ENCODE peak calls at places on chromosomes 7 and 10, in four cellular contexts. Y, A, E and P are unnamed samples.

GRCh38 chr10:18238875-18239485 is 98.8 kb downstream of the CACNB2 start:
- DNase-seq in E (no peak), Y (no peak), A (no peak), P (no peak)

GRCh38 chr7:100089458-100090201 is 861 bp downstream of the COPS6 start:
- DNase-seq in Y (no peak), E (no peak), A (no peak), P (no peak)

GRCh38 chr7:44471436-44471835 is 19.0 kb downstream of the NUDCD3 start:
- DNase-seq in E (no peak), A (no peak), Y (no peak), P (no peak)

GRCh38 chr10:74994714-74995308 is 116.6 kb upstream of the SAMD8 start:
- DNase-seq in E (no peak), A (no peak), Y (no peak), P (no peak)

GRCh38 chr7:133562617-133563016 is 309.7 kb downstream of the EXOC4 start:
- DNase-seq in E (no peak), Y (no peak), A (no peak), P (no peak)

GRCh38 chr10:28778524-28778923 is 101.2 kb downstream of the BAMBI start:
- DNase-seq in Y (no peak), E (no peak), A (no peak), P (no peak)

GRCh38 chr7:11548532-11548931 is 283.5 kb downstream of the THSD7A start:
- DNase-seq in Y (no peak), A (no peak), E (no peak), P (no peak)

GRCh38 chr7:154183946-154184345 is 131.7 kb downstream of the DPP6 start:
- DNase-seq in Y (no peak), E (no peak), A (no peak), P (no peak)

GRCh38 chr10:83153714-83154113 is 985.6 kb upstream of the GHITM start:
- DNase-seq in Y (no peak), A (no peak), E (no peak), P (no peak)

GRCh38 chr7:159025161-159025779 is 119.4 kb downstream of the VIPR2 start:
- DNase-seq in E (no peak), Y (peak; percentile 0), A (no peak), P (no peak)

GRCh38 chr7:150407588-150408392 is 28.7 kb downstream of the ZNF775 start:
- DNase-seq in E (no peak), Y (no peak), A (no peak), P (no peak)

GRCh38 chr10:128779457-128779856 is 653.2 kb upstream of the MKI67 start:
- DNase-seq in E (no peak), A (no peak), Y (no peak), P (no peak)

GRCh38 chr10:61975107-61975932 is 73.8 kb downstream of the ARID5B start:
- DNase-seq in E (no peak), A (peak; percentile 28), Y (no peak), P (peak; percentile 18)

GRCh38 chr7:30852360-30852709 is 59.3 kb upstream of the AQP1 start:
- DNase-seq in E (no peak), A (no peak), Y (no peak), P (no peak)
- H3K27ac ChIP-seq in E (no peak overlapping the region), A (no peak overlapping the region), Y (peak overlapping the region; percentile 63), P (no peak overlapping the region)

DNA sequence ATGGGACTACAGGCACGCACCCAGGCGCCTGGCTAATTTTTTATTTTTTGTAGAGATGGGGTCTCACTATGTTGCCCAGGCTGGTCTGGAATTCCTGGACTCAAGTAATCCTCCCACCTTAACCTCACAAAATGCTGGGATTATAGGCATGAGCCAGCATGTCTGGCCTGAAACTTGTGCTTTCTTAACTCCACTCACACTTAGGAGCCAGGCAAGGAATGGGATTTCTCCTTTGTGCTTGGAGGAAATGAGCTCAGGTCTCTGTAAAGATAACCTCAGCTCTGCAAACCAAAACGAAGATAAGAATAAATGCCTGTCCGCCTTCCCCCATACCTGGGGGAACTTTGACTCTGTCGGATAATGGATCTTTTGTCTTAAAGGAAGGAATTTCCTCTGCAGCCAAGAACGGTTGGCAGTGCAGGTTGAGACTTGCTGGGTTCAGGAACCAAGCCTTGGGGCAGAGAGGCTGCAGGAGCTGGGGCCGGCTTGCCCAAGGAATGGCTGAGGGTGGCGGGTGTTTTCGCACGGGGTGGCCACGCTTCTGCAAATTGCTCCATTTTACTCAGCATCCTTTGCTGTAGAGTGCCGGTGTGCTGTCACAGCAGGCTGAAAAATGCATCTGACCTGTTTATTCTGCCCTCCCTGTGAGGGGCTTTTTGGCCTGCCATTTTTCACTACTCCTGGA is 174.2 kb downstream of the KIAA1217 start:
- DNase-seq in Y (no peak), A (peak; percentile 85), E (no peak), P (peak; percentile 78)
- H3K27ac ChIP-seq in Y (peak overlapping the region; percentile 88), A (peak overlapping the region; percentile 96), E (no peak overlapping the region), P (peak overlapping the region; percentile 96)

GRCh38 chr10:67438605-67439258 is 257.3 kb downstream of the CTNNA3 start:
- DNase-seq in Y (no peak), A (no peak), E (no peak), P (no peak)

GRCh38 chr10:67433276-67433675 is 262.7 kb downstream of the CTNNA3 start:
- DNase-seq in A (no peak), E (no peak), Y (no peak), P (no peak)
- H3K27ac ChIP-seq in A (no peak overlapping the region), E (no peak overlapping the region), Y (no peak overlapping the region), P (no peak overlapping the region)

DNA sequence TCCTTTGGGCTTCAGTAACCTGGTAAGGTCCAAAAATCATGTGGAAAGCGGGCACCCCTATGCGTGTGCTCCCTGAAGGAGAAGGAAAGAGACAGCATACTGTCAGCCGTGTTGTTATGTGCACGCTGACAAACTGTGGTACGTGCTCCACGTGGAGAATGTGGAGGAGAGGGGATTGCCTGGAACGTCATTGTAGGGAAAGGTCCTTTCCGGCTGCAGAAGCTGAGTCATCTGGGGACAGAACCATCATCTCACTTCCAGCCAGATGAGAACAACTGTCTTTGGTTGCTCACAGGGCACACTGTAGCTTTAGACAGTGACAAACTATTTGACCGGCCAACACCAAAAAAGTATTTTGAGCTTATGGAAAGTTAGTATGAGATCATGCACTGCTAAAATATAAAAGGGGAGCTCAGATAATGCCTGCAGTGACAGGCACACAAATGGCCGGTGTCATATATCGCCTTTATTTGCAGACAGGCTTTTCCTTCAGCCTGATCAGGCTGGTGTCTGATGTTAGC is 38.8 kb upstream of the GRB10 start:
- DNase-seq in Y (peak; percentile 35), E (no peak), A (no peak), P (no peak)
- H3K27ac ChIP-seq in Y (no peak overlapping the region), E (no peak overlapping the region), A (no peak overlapping the region), P (no peak overlapping the region)

GRCh38 chr7:127713758-127714157 is 61.8 kb downstream of the SND1 start:
- DNase-seq in Y (no peak), E (no peak), A (no peak), P (no peak)

GRCh38 chr7:127717502-127718125 is 65.6 kb downstream of the SND1 start:
- DNase-seq in E (no peak), A (no peak), Y (no peak), P (no peak)

GRCh38 chr7:127715272-127715671 is 63.3 kb downstream of the SND1 start:
- DNase-seq in Y (no peak), E (no peak), A (no peak), P (no peak)

GRCh38 chr7:127715901-127716300 is 63.9 kb downstream of the SND1 start:
- DNase-seq in A (no peak), Y (no peak), E (no peak), P (no peak)

DNA sequence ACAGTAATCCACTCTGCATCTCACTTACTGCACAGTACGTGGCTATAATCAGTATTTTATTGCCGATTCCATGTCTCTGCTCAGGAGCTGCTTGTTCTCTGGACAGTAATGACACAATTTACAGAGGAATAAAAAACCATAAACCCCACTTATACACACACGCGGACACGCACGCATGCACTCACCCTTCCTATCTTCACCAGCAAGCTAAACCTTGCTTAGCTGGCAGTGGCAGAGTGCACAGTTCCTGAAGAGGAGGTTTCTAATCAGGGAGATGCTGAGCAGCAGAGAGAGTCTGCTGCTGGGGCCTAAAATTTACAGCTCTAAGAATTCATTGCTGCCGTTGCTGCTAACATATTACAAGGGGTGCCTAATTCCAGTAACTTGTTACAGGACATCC is 66.3 kb downstream of the SND1 start:
- DNase-seq in Y (no peak), A (no peak), E (no peak), P (no peak)
- H3K27ac ChIP-seq in Y (no peak overlapping the region), A (no peak overlapping the region), E (no peak overlapping the region), P (no peak overlapping the region)

DNA sequence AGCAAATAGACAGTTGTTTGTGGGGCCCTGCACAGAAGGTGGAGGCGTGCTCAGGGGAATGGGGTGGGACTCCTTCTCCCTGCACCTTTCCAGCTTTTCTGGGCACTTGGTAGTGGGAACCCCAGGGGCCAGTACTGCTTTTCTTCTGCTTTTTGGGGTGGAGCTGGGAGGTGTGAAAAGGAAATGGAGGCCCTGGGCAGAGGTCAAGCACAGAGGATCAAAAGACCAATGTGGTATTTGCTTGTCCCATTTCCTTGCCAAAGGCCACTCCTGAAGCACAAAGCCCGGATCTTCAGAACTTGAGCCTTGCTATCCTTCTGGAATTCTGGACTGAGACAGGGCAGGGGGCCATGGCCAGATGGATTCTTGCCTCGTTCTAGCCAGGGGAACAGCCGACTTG is 26.4 kb downstream of the ADRA2A start:
- DNase-seq in E (no peak), Y (no peak), A (no peak), P (no peak)
- H3K27ac ChIP-seq in E (no peak overlapping the region), Y (no peak overlapping the region), A (no peak overlapping the region), P (no peak overlapping the region)

DNA sequence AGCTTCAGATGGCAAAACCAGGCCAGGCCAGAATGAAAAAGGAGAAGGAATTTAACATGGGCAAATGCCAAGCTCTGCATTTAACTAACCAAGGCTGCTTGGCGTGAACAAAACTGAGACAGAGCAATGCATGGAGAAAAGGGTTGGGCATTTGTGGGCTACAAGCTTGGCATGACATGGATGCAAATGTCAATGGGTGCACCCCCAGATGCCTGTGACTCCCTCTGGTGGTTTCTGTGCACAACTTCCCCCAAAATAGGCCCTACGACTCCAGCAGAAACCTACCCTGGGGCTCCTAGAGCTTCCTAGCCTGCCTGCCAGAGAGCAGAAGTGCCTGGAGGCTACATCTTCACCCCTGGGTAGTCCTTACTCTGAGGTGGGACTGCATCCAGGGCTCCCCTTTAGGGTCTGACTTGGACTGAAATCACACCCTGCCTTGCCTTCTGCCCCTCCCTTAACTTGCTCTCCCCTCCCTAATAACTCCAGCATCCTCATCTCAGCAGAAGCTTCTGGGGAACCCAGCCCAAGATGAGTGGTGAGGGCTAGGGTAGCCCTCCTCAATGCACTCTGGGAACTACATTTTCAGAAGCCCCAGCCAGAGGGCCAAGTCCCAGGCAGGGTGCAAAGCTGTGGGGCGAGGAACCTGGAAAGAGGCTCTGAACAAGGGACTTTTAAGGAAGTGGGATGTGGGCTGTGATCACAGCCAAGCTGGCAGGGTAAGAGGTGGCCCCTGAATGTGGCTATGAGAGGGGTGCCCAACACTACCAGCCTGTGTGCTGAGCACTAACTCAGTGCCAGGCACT is 11.3 kb downstream of the GPRIN2 start:
- DNase-seq in Y (peak; percentile 18), E (peak; percentile 22), A (no peak), P (no peak)
- H3K27ac ChIP-seq in Y (no peak overlapping the region), E (no peak overlapping the region), A (no peak overlapping the region), P (no peak overlapping the region)

DNA sequence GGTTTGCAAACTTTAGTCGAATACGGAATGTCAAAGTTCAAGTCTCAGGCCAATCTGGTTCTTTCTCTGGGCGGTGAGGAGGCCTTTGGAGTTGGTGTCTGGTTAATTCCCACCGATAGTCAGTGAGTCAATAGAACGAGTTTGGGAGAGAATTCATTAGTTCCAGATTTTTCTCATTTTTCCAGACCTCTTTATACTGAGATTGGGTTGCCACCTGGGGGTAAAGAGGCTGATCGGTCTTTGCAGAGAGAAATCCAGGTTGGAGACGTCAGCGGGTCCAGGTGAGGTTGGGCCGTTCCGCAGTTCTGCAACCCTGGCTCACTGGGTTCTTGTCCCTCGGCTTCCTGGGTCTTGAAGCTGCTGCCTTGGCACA is 1.3 kb downstream of the CUX1 start:
- DNase-seq in E (no peak), A (no peak), Y (no peak), P (no peak)
- H3K27ac ChIP-seq in E (no peak overlapping the region), A (no peak overlapping the region), Y (no peak overlapping the region), P (peak overlapping the region; percentile 77)